ENCODE peak calls at places on chromosomes 4 and X, in six cellular contexts. L is adipocyte, A is endothelial cell of umbilical vein, U is HCT116, M is GM23248, W is DND-41. J is an unnamed sample.

GRCh38 chr4:68348577-68348976 is 1.3 kb downstream of the YTHDC1 start:
- DNase-seq in L (peak), A (peak), U (no peak), M (peak), W (no peak), J (no peak)

GRCh38 chrX:125205084-125205917 is 114.4 kb upstream of the TEX13C start:
- DNase-seq in L (no peak), A (no peak), U (no peak), M (peak), W (no peak), J (peak)

GRCh38 chrX:21479695-21480280 is 105.6 kb downstream of the CNKSR2 start:
- DNase-seq in L (peak), A (peak), U (no peak), M (peak), W (peak), J (no peak)

GRCh38 chr4:87423313-87424031 is 1.1 kb downstream of the NUDT9 start:
- DNase-seq in L (peak), A (peak), U (no peak), M (peak), W (no peak), J (no peak)

GRCh38 chr4:112410364-112410763 is 105.6 kb downstream of the NEUROG2 start:
- DNase-seq in L (no peak), A (no peak), U (no peak), M (no peak), W (no peak), J (no peak)

GRCh38 chr4:74433541-74434172 is 11.3 kb upstream of the AREG start:
- DNase-seq in L (no peak), A (no peak), U (no peak), M (no peak), W (no peak), J (no peak)

GRCh38 chr4:83010522-83011318 is at the start of gene LIN54:
- DNase-seq in L (peak), A (peak), U (peak), M (peak), W (peak), J (peak)

GRCh38 chr4:26583538-26583864 is 383 bp upstream of the TBC1D19 start:
- DNase-seq in L (no peak), A (no peak), U (no peak), M (no peak), W (no peak), J (no peak)

GRCh38 chrX:1231850-1232505 is 19.5 kb upstream of the CRLF2 start:
- DNase-seq in L (no peak), A (no peak), U (no peak), M (no peak), W (peak), J (no peak)

GRCh38 chr4:119087121-119087520 is 48.5 kb upstream of the MYOZ2 start:
- DNase-seq in L (peak), A (peak), U (no peak), M (peak), W (no peak), J (no peak)

GRCh38 chr4:163665521-163666334 is 171.2 kb downstream of the TMA16 start:
- DNase-seq in L (no peak), A (no peak), U (no peak), M (no peak), W (no peak), J (no peak)

GRCh38 chr4:163663454-163664225 is 169.2 kb downstream of the TMA16 start:
- DNase-seq in L (no peak), A (no peak), U (no peak), M (no peak), W (no peak), J (no peak)

GRCh38 chr4:163662761-163663160 is 168.3 kb downstream of the TMA16 start:
- DNase-seq in L (no peak), A (no peak), U (no peak), M (no peak), W (no peak), J (no peak)

DNA sequence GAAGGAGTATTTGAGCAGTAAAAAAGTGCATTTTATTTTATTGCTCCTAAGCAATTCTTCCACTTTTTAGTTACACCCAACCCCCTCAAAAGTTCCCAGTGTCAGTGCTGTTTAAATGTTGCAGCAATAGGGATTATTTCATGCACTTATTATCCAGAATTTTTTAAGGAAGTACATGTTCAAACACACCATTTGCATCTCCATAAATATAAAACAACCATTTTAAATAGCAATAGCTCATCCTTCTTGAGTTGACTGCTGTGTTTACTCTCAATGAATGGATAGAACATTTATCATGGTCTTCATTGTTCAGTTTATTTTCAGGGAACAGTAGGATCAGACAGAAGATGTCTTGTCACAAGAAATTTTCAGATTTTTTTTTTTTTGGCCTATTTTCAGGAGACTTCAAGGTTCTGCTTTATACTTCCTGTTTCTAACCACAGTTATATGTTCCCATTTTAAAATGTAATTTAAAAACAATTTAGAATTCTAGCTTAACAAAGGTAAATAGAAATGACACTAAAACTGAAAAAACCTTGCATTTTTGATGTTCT is 171.9 kb downstream of the TMA16 start:
- DNase-seq in L (no peak), A (no peak), U (no peak), M (no peak), W (no peak), J (no peak)
- H3K9ac ChIP-seq in L (no peak), A (no peak), U (no peak), M (no peak), W (no peak), J (no peak)

GRCh38 chr4:8443801-8444200 is 3.2 kb downstream of the TRMT44 start:
- DNase-seq in L (no peak), A (no peak), U (no peak), M (no peak), W (no peak), J (no peak)

GRCh38 chr4:8440491-8441311 is at the start of the genes ACOX3 and TRMT44:
- DNase-seq in L (peak), A (peak), U (peak), M (peak), W (peak), J (peak)

GRCh38 chr4:8439914-8440490 is 521 bp downstream of the ACOX3 start:
- DNase-seq in L (no peak), A (no peak), U (no peak), M (no peak), W (peak), J (no peak)

GRCh38 chr4:8441499-8442091 is 1.0 kb downstream of the TRMT44 start:
- DNase-seq in L (no peak), A (no peak), U (no peak), M (no peak), W (no peak), J (no peak)

GRCh38 chr4:8442596-8443358 is 2.2 kb downstream of the TRMT44 start:
- DNase-seq in L (peak), A (no peak), U (no peak), M (no peak), W (no peak), J (no peak)
- H3K4me3 ChIP-seq in L (peak), A (no peak), U (no peak), M (peak), W (peak), J (peak)

DNA sequence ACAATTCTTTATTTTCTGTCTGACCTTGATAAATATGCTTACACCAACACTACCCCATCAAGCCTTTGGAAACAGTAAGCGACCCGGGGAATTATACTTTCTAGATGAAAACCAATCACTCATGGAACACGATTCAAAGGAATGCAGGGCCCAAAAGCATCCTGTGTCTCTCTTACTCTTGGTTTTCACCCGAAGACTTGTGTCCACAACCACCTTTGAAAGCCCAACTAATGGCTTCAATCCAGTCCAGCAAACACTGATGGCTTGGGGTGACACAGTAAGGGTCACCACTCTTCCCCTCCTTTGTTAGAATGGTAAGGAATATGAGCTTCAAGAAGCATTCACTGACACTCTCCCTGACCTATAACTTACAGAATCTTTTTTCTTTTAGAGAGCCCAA is 1.6 kb downstream of the CBR4 start:
- DNase-seq in L (no peak), A (no peak), U (no peak), M (no peak), W (no peak), J (no peak)
- H3K9ac ChIP-seq in L (peak), A (no peak), U (peak), M (peak), W (peak), J (peak)

GRCh38 chr4:122826000-122826595 is 533 bp upstream of the FGF2 start:
- DNase-seq in L (no peak), A (peak), U (no peak), M (peak), W (no peak), J (no peak)
- H3K4me3 ChIP-seq in L (peak), A (peak), U (peak), M (peak), W (no peak), J (no peak)

J was measured in kidney.